ENCODE peak calls at places on chromosomes 1 and 21, in nine cellular contexts. E, X, V, L, S, Y, D, W and B are unnamed samples. For H3K27me3 and H3K4me1, the result is how much of the 10 kb centered on the place peaks cover.

GRCh38 chr21:24014381-24014780 is 1592.9 kb downstream of the MRPL39 start:
- DNase-seq in E (no peak), L (no peak), D (no peak), V (no peak), S (no peak), X (no peak), Y (no peak), W (no peak), B (no peak)

GRCh38 chr1:87598429-87598828 is 269.7 kb downstream of the LMO4 start:
- DNase-seq in D (peak), W (no peak), L (no peak), Y (no peak), S (no peak), V (peak), E (no peak), X (no peak), B (no peak)

GRCh38 chr1:232965912-232966217 is 15.5 kb downstream of the NTPCR start:
- DNase-seq in W (no peak), E (no peak), D (no peak), L (no peak), X (no peak), S (no peak), V (no peak), Y (no peak), B (no peak)

GRCh38 chr1:11654571-11655262 is at the start of gene FBXO44:
- DNase-seq in W (no peak), V (peak), D (peak), E (peak), S (peak), Y (peak), L (peak), X (peak), B (peak)

GRCh38 chr21:45525153-45525909 is 16.9 kb downstream of the SLC19A1 start:
- DNase-seq in S (peak), Y (no peak), D (peak), X (peak), V (peak), L (peak), E (peak), W (peak), B (peak)

GRCh38 chr1:199931666-199932377 is 95.7 kb upstream of the NR5A2 start:
- DNase-seq in L (no peak), V (peak), Y (no peak), E (no peak), X (peak), W (no peak), D (peak), S (no peak), B (no peak)

GRCh38 chr21:17295997-17296396 is 216.8 kb upstream of the CXADR start:
- DNase-seq in L (no peak), S (no peak), D (no peak), V (no peak), W (no peak), Y (no peak), X (no peak), E (no peak), B (no peak)

GRCh38 chr1:69246721-69247120 is 321.0 kb upstream of the LRRC7 start:
- DNase-seq in Y (no peak), W (no peak), S (no peak), X (no peak), L (no peak), D (no peak), V (no peak), E (no peak), B (no peak)

GRCh38 chr1:71861022-71861421 is 421.3 kb downstream of the NEGR1 start:
- DNase-seq in Y (no peak), L (no peak), E (no peak), X (no peak), D (no peak), W (no peak), S (no peak), V (no peak), B (no peak)

GRCh38 chr1:28119576-28119975 is 31.2 kb upstream of the EYA3 start:
- DNase-seq in E (no peak), V (no peak), Y (no peak), W (no peak), L (no peak), X (no peak), S (no peak), D (no peak), B (no peak)

GRCh38 chr1:25569599-25570458 is 26.4 kb downstream of the LDLRAP1 start:
- DNase-seq in E (no peak), V (no peak), L (no peak), X (no peak), Y (no peak), S (no peak), W (no peak), D (no peak), B (no peak)

GRCh38 chr1:25567710-25568089 is 24.3 kb downstream of the LDLRAP1 start:
- DNase-seq in X (no peak), Y (no peak), D (no peak), S (no peak), W (no peak), L (peak), V (no peak), E (no peak), B (no peak)

GRCh38 chr1:25568834-25569598 is 25.6 kb downstream of the LDLRAP1 start:
- DNase-seq in D (peak), S (no peak), V (no peak), W (no peak), Y (peak), X (no peak), L (peak), E (no peak), B (no peak)

GRCh38 chr1:25566730-25567341 is 23.4 kb downstream of the LDLRAP1 start:
- DNase-seq in W (no peak), L (peak), D (no peak), E (no peak), X (no peak), V (no peak), Y (peak), S (peak), B (no peak)

GRCh38 chr1:25568090-25568833 is 24.9 kb downstream of the LDLRAP1 start:
- DNase-seq in E (no peak), V (no peak), D (no peak), W (no peak), S (peak), Y (no peak), L (peak), X (no peak), B (no peak)
- H3K27ac ChIP-seq in E (no peak), V (no peak), D (no peak), W (peak), S (peak), Y (peak), L (peak), X (peak), B (peak)

GRCh38 chr1:18434041-18434440 is 46.7 kb upstream of the KLHDC7A start:
- DNase-seq in D (no peak), S (no peak), Y (no peak), X (no peak), V (no peak), W (no peak), E (no peak), L (no peak), B (no peak)
- H3K27me3 ChIP-seq in D (under half), S (under half), Y (under half), X (under half), V (under half), W (under half), E (under half), L (under half), B (under half)

GRCh38 chr1:64892576-64893573 is 73.5 kb downstream of the JAK1 start:
- DNase-seq in S (no peak), D (no peak), E (no peak), L (no peak), W (no peak), X (no peak), Y (no peak), V (no peak), B (no peak)
- H3K4me1 ChIP-seq in S (under half), D (under half), E (under half), L (under half), W (under half), X (half or more), Y (under half), V (half or more), B (under half)

GRCh38 chr21:36385909-36386642 is 884 bp downstream of the CHAF1B start:
- DNase-seq in E (no peak), Y (no peak), L (no peak), X (no peak), D (no peak), S (no peak), V (no peak), W (no peak), B (no peak)
- H3K27ac ChIP-seq in E (peak), Y (peak), L (peak), X (no peak), D (peak), S (peak), V (peak), W (peak), B (no peak)

GRCh38 chr1:245603311-245603865 is 448.6 kb downstream of the KIF26B start:
- DNase-seq in S (no peak), D (no peak), X (no peak), Y (no peak), L (no peak), W (no peak), V (no peak), E (no peak), B (no peak)
- H3K27me3 ChIP-seq in S (under half), D (under half), X (under half), Y (under half), L (under half), W (under half), V (under half), E (under half), B (under half)

DNA sequence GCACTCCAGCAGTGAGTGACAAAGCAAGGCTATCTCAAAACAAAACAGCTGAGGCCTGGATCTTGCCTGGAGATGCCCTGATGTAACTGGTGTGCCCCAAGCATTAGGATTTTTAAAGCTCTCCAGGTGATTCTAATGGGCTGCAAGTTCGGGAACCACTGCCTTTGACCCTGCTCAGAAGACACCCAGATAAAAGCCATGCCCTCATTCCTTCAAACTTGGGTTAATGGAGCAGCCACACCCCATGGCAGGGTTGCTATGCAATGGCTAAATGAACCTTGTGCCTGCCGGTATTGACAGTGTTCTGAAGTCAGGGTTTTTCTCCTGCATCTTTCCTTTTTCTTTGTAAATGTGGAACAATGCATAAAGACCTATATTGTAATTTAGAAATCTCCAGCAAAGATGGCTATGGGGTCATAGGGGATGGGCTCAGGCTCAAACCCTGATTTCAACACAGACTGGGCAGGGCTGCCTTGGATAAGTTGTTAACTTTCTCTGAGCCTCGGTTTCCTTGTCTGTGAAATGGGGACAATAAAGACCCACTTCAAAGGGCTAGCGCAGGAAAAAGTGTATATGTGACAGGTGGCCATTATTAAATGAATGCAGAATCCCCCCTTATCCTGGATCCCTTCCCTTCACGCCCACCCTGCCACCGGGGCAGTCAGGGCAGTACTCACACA is 453 bp downstream of the TFF3 start:
- DNase-seq in S (no peak), Y (peak), X (no peak), W (no peak), D (peak), L (no peak), E (no peak), V (no peak), B (peak)
- H3K4me1 ChIP-seq in S (under half), Y (under half), X (under half), W (under half), D (half or more), L (under half), E (under half), V (under half), B (under half)

GRCh38 chr1:156581661-156582387 is 2.3 kb downstream of the TTC24 start:
- DNase-seq in S (no peak), X (peak), E (no peak), W (no peak), L (peak), Y (no peak), V (no peak), D (no peak), B (no peak)

GRCh38 chr1:156574039-156574633 is 1.8 kb upstream of the IQGAP3 start:
- DNase-seq in L (peak), Y (no peak), S (no peak), E (no peak), D (no peak), X (no peak), W (no peak), V (no peak), B (no peak)

GRCh38 chr1:156579472-156579871 is at the start of gene TTC24:
- DNase-seq in W (no peak), X (no peak), Y (no peak), D (no peak), S (no peak), E (no peak), L (peak), V (no peak), B (no peak)

GRCh38 chr1:156577512-156577911 is 2.0 kb upstream of the TTC24 start:
- DNase-seq in L (peak), E (no peak), S (no peak), Y (no peak), V (no peak), X (no peak), W (no peak), D (no peak), B (no peak)

GRCh38 chr1:156578006-156578405 is 1.5 kb upstream of the TTC24 start:
- DNase-seq in D (no peak), Y (no peak), E (no peak), V (no peak), S (no peak), L (peak), X (no peak), W (no peak), B (no peak)
- H3K27ac ChIP-seq in D (no peak), Y (no peak), E (no peak), V (no peak), S (no peak), L (no peak), X (no peak), W (no peak), B (peak)

GRCh38 chr21:36689324-36689723 is 9.6 kb upstream of the SIM2 start:
- DNase-seq in W (no peak), Y (no peak), V (no peak), D (no peak), L (no peak), S (no peak), E (no peak), X (no peak), B (no peak)
- H3K27me3 ChIP-seq in W (under half), Y (under half), V (under half), D (half or more), L (half or more), S (under half), E (under half), X (under half), B (under half)

GRCh38 chr21:32457962-32458361 is 45.5 kb downstream of the EVA1C start:
- DNase-seq in D (no peak), L (no peak), E (no peak), S (no peak), V (no peak), Y (no peak), X (no peak), W (no peak), B (no peak)

GRCh38 chr21:32463367-32463766 is 50.9 kb downstream of the EVA1C start:
- DNase-seq in W (no peak), L (no peak), D (no peak), S (no peak), X (no peak), V (no peak), E (no peak), Y (peak), B (no peak)

GRCh38 chr21:32463889-32464300 is 51.4 kb downstream of the EVA1C start:
- DNase-seq in L (no peak), S (no peak), E (no peak), V (no peak), D (peak), X (no peak), Y (peak), W (no peak), B (no peak)

GRCh38 chr21:32459972-32460371 is 47.5 kb downstream of the EVA1C start:
- DNase-seq in D (no peak), E (no peak), W (no peak), L (no peak), X (no peak), Y (no peak), S (no peak), V (no peak), B (no peak)

GRCh38 chr21:32461503-32461902 is 49.0 kb downstream of the EVA1C start:
- DNase-seq in W (no peak), E (no peak), X (no peak), D (no peak), S (no peak), L (no peak), Y (no peak), V (no peak), B (no peak)
- H3K4me1 ChIP-seq in W (under half), E (under half), X (under half), D (under half), S (under half), L (under half), Y (under half), V (under half), B (under half)